ENCODE peak calls at places on chromosomes 13 and 19, in eight cellular contexts. R is HepG2; Q is sciatic nerve; G is naive thymus-derived CD8-positive, alpha-beta T cell; K is pancreas; S is left lung; W is activated naive CD4-positive, alpha-beta T cell treated with anti-CD3 and anti-CD28 coated beads, Interleukin-2, amount 50 U/mL, for 72 hours; V is SK-N-SH treated with all-trans-retinoic acid at 6 μM for 48 hours. Y is an unnamed sample.

GRCh38 chr13:44030615-44031014 is 150.9 kb downstream of the LACC1 start:
- ATAC-seq in R (peak; percentile 68), Q (peak; percentile 66), G (no peak), K (no peak), S (no peak), W (no peak), V (no peak), Y (no peak)

GRCh38 chr13:106468207-106468606 is 67.3 kb downstream of the EFNB2 start:
- ATAC-seq in R (no peak), Q (peak; percentile 26), G (no peak), K (peak; percentile 61), S (no peak), W (no peak), V (no peak), Y (no peak)

GRCh38 chr19:34825212-34825611 is 52.2 kb upstream of the ZNF599 start:
- ATAC-seq in R (no peak), Q (no peak), G (no peak), K (no peak), S (no peak), W (no peak), V (no peak), Y (no peak)

GRCh38 chr13:42696191-42696590 is 85.2 kb upstream of the FAM216B start:
- ATAC-seq in R (no peak), Q (no peak), G (no peak), K (no peak), S (no peak), W (no peak), V (peak; percentile 78), Y (no peak)

GRCh38 chr13:77898097-77898496 is 20.5 kb downstream of the EDNRB start:
- ATAC-seq in R (no peak), Q (no peak), G (no peak), K (no peak), S (peak; percentile 64), W (no peak), V (no peak), Y (peak; percentile 42)

GRCh38 chr19:50839712-50840655 is 6.6 kb upstream of the KLK15 start:
- ATAC-seq in R (no peak), Q (no peak), G (no peak), K (no peak), S (no peak), W (no peak), V (no peak), Y (no peak)

GRCh38 chr13:51275101-51275500 is 52.9 kb downstream of the FAM124A start:
- ATAC-seq in R (no peak), Q (no peak), G (no peak), K (no peak), S (no peak), W (no peak), V (no peak), Y (no peak)

GRCh38 chr13:77859450-77859849 is 59.2 kb downstream of the EDNRB start:
- ATAC-seq in R (no peak), Q (peak; percentile 73), G (no peak), K (peak; percentile 29), S (peak; percentile 30), W (no peak), V (no peak), Y (peak; percentile 89)

GRCh38 chr13:42394361-42395065 is 122.6 kb downstream of the AKAP11 start:
- ATAC-seq in R (no peak), Q (no peak), G (peak; percentile 41), K (no peak), S (no peak), W (peak; percentile 13), V (no peak), Y (no peak)

GRCh38 chr13:29480893-29481525 is 114.5 kb downstream of the SLC7A1 start:
- ATAC-seq in R (no peak), Q (no peak), G (no peak), K (no peak), S (no peak), W (no peak), V (no peak), Y (no peak)

GRCh38 chr19:10871711-10872550 is 578 bp downstream of the CARM1 start:
- ATAC-seq in R (peak; percentile 8), Q (peak; percentile 2), G (peak; percentile 7), K (peak; percentile 0), S (no peak), W (peak; percentile 5), V (peak; percentile 2), Y (peak; percentile 0)

GRCh38 chr13:62551588-62551987 is 1135.9 kb upstream of the PCDH20 start:
- ATAC-seq in R (no peak), Q (no peak), G (no peak), K (no peak), S (no peak), W (no peak), V (no peak), Y (no peak)